ENCODE peak calls at places on chromosomes 6 and 20, in six cellular contexts. D is naive thymus-derived CD8-positive, alpha-beta T cell; F is Caki2; I is BJ; M is activated naive CD4-positive, alpha-beta T cell treated with Interleukin-2 at 50 U/mL for 16 hours; Q is fibroblast of gingiva. S is an unnamed sample.

GRCh38 chr6:162244031-162244430 is 483.5 kb downstream of the PRKN start:
- DNase-seq in D (no peak), F (no peak), I (no peak), M (no peak), Q (no peak), S (no peak)

GRCh38 chr20:21229163-21229562 is 74.0 kb upstream of the XRN2 start:
- DNase-seq in D (no peak), F (peak; percentile 43), I (no peak), M (no peak), Q (peak; percentile 22), S (no peak)

GRCh38 chr20:47843886-47844567 is 58.7 kb upstream of the SULF2 start:
- DNase-seq in D (no peak), F (no peak), I (no peak), M (no peak), Q (no peak), S (no peak)

GRCh38 chr6:170459451-170459850 is 93.7 kb downstream of the PSMB1 start:
- DNase-seq in D (no peak), F (no peak), I (no peak), M (peak; percentile 10), Q (peak; percentile 43), S (peak; percentile 78)

GRCh38 chr20:41309817-41310216 is 7.7 kb downstream of the ZHX3 start:
- DNase-seq in D (no peak), F (peak; percentile 34), I (no peak), M (no peak), Q (peak; percentile 21), S (no peak)

GRCh38 chr20:43444107-43444506 is 13.6 kb upstream of the SRSF6 start:
- DNase-seq in D (no peak), F (no peak), I (no peak), M (no peak), Q (no peak), S (no peak)

GRCh38 chr20:6057704-6058103 is 3.8 kb upstream of the LRRN4 start:
- DNase-seq in D (no peak), F (no peak), I (no peak), M (no peak), Q (no peak), S (no peak)

GRCh38 chr20:60054716-60055371 is 96.6 kb downstream of the CDH26 start:
- DNase-seq in D (no peak), F (no peak), I (no peak), M (no peak), Q (no peak), S (no peak)

GRCh38 chr6:2960935-2961334 is 10.4 kb downstream of the SERPINB6 start:
- DNase-seq in D (no peak), F (no peak), I (no peak), M (no peak), Q (no peak), S (no peak)